ENCODE peak calls at places on chromosomes 6 and 20, in ten cellular contexts. Q is myocyte; X is endothelial cell; W is tibial nerve; U is stimulated activated CD4-positive, alpha-beta T cell treated with anti-CD3 and anti-CD28 coated beads, Interleukin-1b, Interleukin-23, amount 100 ng/mL, for 4 hours; K is H1; P is M059J; D is amniotic stem cell; F is HT1080; C is heart left ventricle. H is an unnamed sample.

GRCh38 chr6:27288136-27289044 is 23.7 kb downstream of the POM121L2 start:
- DNase-seq in D (no peak), U (no peak), W (no peak), Q (no peak), F (no peak), P (peak), K (peak), X (peak), C (no peak), H (no peak)

GRCh38 chr6:71299541-71300470 is 11.2 kb downstream of the OGFRL1 start:
- DNase-seq in P (peak), Q (no peak), C (no peak), K (no peak), X (no peak), D (no peak), F (no peak), W (no peak), U (no peak), H (no peak)

GRCh38 chr6:110708295-110708965 is 106.8 kb downstream of the CDK19 start:
- DNase-seq in X (no peak), K (no peak), D (no peak), W (no peak), Q (peak), U (no peak), F (peak), C (no peak), P (peak), H (no peak)

GRCh38 chr6:122025104-122025503 is 374.3 kb upstream of the HSF2 start:
- DNase-seq in D (no peak), C (no peak), X (no peak), W (no peak), F (no peak), U (no peak), P (no peak), Q (no peak), K (no peak), H (no peak)

GRCh38 chr6:42698217-42698616 is 24.2 kb downstream of the PRPH2 start:
- DNase-seq in U (no peak), F (no peak), K (no peak), D (no peak), Q (no peak), P (no peak), X (no peak), C (no peak), W (no peak), H (no peak)

GRCh38 chr6:4350571-4351505 is 215.5 kb upstream of the ECI2 start:
- DNase-seq in P (peak), K (no peak), D (no peak), X (no peak), U (no peak), Q (no peak), F (peak), C (peak), W (no peak), H (no peak)

GRCh38 chr6:15842718-15843117 is 179.9 kb upstream of the DTNBP1 start:
- DNase-seq in P (no peak), X (no peak), Q (no peak), W (no peak), C (peak), D (no peak), F (no peak), U (no peak), K (no peak), H (no peak)

GRCh38 chr6:153121311-153121710 is 9.8 kb downstream of the RGS17 start:
- DNase-seq in P (no peak), W (no peak), X (no peak), Q (no peak), C (no peak), K (no peak), D (no peak), F (no peak), U (no peak), H (no peak)

GRCh38 chr20:48766205-48766604 is 61.6 kb downstream of the PREX1 start:
- DNase-seq in Q (peak), X (no peak), C (no peak), P (no peak), F (no peak), U (no peak), W (no peak), D (no peak), K (no peak), H (no peak)

GRCh38 chr6:51028271-51028670 is 209.6 kb downstream of the TFAP2B start:
- DNase-seq in W (no peak), P (peak), Q (no peak), X (no peak), C (no peak), U (no peak), K (no peak), F (peak), D (no peak), H (no peak)

GRCh38 chr20:50246367-50247195 is 56.0 kb downstream of the CEBPB start:
- DNase-seq in F (no peak), X (no peak), P (no peak), U (no peak), D (no peak), Q (no peak), K (no peak), C (peak), W (no peak), H (no peak)

GRCh38 chr6:85551264-85551663 is 42.4 kb downstream of the SNX14 start:
- DNase-seq in U (no peak), W (no peak), F (peak), X (no peak), C (no peak), D (no peak), K (no peak), Q (peak), P (peak), H (no peak)

GRCh38 chr6:168165891-168166290 is 86.9 kb upstream of the FRMD1 start:
- DNase-seq in K (no peak), W (no peak), U (no peak), D (no peak), P (no peak), Q (no peak), X (no peak), C (no peak), F (no peak), H (peak)

GRCh38 chr6:136783495-136784270 is 8.6 kb downstream of the MAP3K5 start:
- DNase-seq in D (no peak), F (no peak), U (no peak), X (no peak), K (no peak), W (no peak), Q (peak), C (peak), P (no peak), H (peak)

GRCh38 chr20:44211177-44212039 is 837 bp upstream of the OSER1 start:
- DNase-seq in U (no peak), K (no peak), Q (no peak), F (peak), X (no peak), P (peak), W (no peak), D (no peak), C (no peak), H (no peak)

GRCh38 chr6:143940011-143940597 is 68.0 kb downstream of the PLAGL1 start:
- DNase-seq in F (peak), D (no peak), P (peak), C (no peak), W (no peak), K (no peak), U (peak), X (peak), Q (peak), H (no peak)

GRCh38 chr20:3364323-3365013 is 43.0 kb downstream of the DNAAF9 start:
- DNase-seq in C (no peak), K (no peak), X (no peak), P (no peak), Q (no peak), F (no peak), D (no peak), W (no peak), U (no peak), H (no peak)

GRCh38 chr20:16541226-16541625 is 32.0 kb downstream of the KIF16B start:
- DNase-seq in Q (no peak), C (peak), W (no peak), P (no peak), F (no peak), U (no peak), D (no peak), K (no peak), X (no peak), H (no peak)

GRCh38 chr6:93105017-93105416 is 314.3 kb downstream of the EPHA7 start:
- DNase-seq in X (no peak), C (no peak), K (no peak), W (no peak), Q (peak), P (peak), D (no peak), U (no peak), F (peak), H (no peak)

GRCh38 chr20:400451-401275 is 7.4 kb upstream of the RBCK1 start:
- DNase-seq in C (no peak), F (no peak), Q (no peak), U (no peak), X (no peak), P (peak), W (no peak), K (no peak), D (no peak), H (no peak)

GRCh38 chr6:90100059-90100665 is 196.5 kb downstream of the BACH2 start:
- DNase-seq in F (no peak), P (no peak), C (no peak), K (no peak), X (no peak), Q (no peak), D (no peak), U (no peak), W (no peak), H (no peak)

GRCh38 chr20:22944062-22944461 is 91.0 kb upstream of the SSTR4 start:
- DNase-seq in K (no peak), U (no peak), P (no peak), F (no peak), Q (no peak), W (no peak), X (no peak), D (no peak), C (no peak), H (no peak)

GRCh38 chr6:12200025-12200424 is 90.1 kb upstream of the EDN1 start:
- DNase-seq in K (no peak), F (no peak), C (no peak), U (no peak), Q (no peak), W (no peak), P (no peak), X (no peak), D (no peak), H (no peak)

GRCh38 chr6:31791324-31792089 is 4.0 kb downstream of the VARS1 start:
- DNase-seq in X (peak), K (peak), C (no peak), D (no peak), U (no peak), F (peak), Q (peak), P (peak), W (no peak), H (no peak)

H was measured in lung.